ENCODE peak calls at places on chromosomes 6 and 20, in four cellular contexts. K is psoas muscle, I is A549, V is ovary. L is an unnamed sample.
A peak's percentile ranks its signal among the peaks of the same experiment; 100 is the strongest.

GRCh38 chr20:46174469-46175126 is 56.5 kb downstream of the CD40 start:
- DNase-seq in I (peak; percentile 87), V (peak; percentile 66), K (peak; percentile 76), L (peak; percentile 72)

GRCh38 chr6:164023535-164023934 is 609.0 kb downstream of the QKI start:
- DNase-seq in V (no peak), I (no peak), K (no peak), L (no peak)

GRCh38 chr20:29878281-29878741 is 1379.2 kb upstream of the DEFB115 start:
- DNase-seq in V (no peak), I (peak; percentile 55), K (no peak), L (peak; percentile 73)

GRCh38 chr6:145544031-145544430 is 191.3 kb downstream of the EPM2A start:
- DNase-seq in I (peak; percentile 1), V (no peak), K (peak; percentile 23), L (no peak)

GRCh38 chr6:106163966-106164877 is 78.1 kb downstream of the PRDM1 start:
- DNase-seq in I (no peak), K (no peak), V (no peak), L (peak; percentile 70)

GRCh38 chr20:47360207-47360488 is 3.6 kb upstream of the ZMYND8 start:
- DNase-seq in K (no peak), I (peak; percentile 43), V (peak; percentile 32), L (peak; percentile 81)

GRCh38 chr6:14734416-14735340 is 511.2 kb upstream of the JARID2 start:
- DNase-seq in I (no peak), V (no peak), K (no peak), L (no peak)

GRCh38 chr20:47298624-47299023 is 57.9 kb downstream of the ZMYND8 start:
- DNase-seq in I (no peak), K (no peak), V (no peak), L (no peak)

GRCh38 chr6:93624408-93624807 is 205.0 kb upstream of the EPHA7 start:
- DNase-seq in V (no peak), I (no peak), K (no peak), L (no peak)

GRCh38 chr6:257774-258173 is 34.5 kb upstream of the DUSP22 start:
- DNase-seq in V (no peak), I (no peak), K (no peak), L (no peak)

GRCh38 chr6:4491501-4492260 is 284.5 kb upstream of the CDYL start:
- DNase-seq in K (no peak), I (no peak), V (no peak), L (no peak)

GRCh38 chr6:15493437-15494168 is 169.2 kb downstream of the DTNBP1 start:
- DNase-seq in I (no peak), K (no peak), V (no peak), L (no peak)

GRCh38 chr6:22910370-22910769 is 341.0 kb downstream of the HDGFL1 start:
- DNase-seq in K (no peak), I (no peak), V (no peak), L (no peak)

GRCh38 chr6:22899446-22899845 is 330.1 kb downstream of the HDGFL1 start:
- DNase-seq in V (no peak), K (no peak), I (no peak), L (no peak)

GRCh38 chr6:22907085-22907484 is 337.7 kb downstream of the HDGFL1 start:
- DNase-seq in I (no peak), K (no peak), V (no peak), L (no peak)

GRCh38 chr6:22906091-22906549 is 336.8 kb downstream of the HDGFL1 start:
- DNase-seq in K (no peak), V (no peak), I (peak; percentile 4), L (no peak)

GRCh38 chr6:22904413-22904812 is 335.0 kb downstream of the HDGFL1 start:
- DNase-seq in V (no peak), I (no peak), K (no peak), L (no peak)
- TF ChIP-seq CTCF in V (no peak), I (no peak), K (no peak), L (no peak)

DNA sequence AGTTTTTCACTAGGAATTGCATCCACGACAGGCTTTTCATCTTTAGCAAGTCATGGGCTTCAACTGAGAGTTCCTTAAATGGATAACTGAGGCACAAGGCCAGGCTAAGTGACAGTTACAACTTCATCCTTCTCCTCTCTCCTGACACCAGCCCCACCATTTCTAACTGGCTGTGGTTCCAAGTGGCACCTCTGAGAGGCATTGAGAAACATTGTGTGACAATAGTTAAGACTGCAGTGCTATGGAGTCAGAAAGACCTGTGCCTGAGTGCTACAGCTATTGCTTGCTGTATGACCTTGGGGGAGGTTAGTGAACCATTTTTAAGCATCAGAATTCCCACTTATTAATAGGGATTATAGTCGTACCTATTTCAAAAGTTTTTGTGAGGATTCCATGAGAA is 26.2 kb upstream of the MLIP start:
- DNase-seq in I (no peak), K (no peak), V (no peak), L (no peak)
- H3K27ac ChIP-seq in I (no peak overlapping the region), K (peak overlapping the region; percentile 83), V (no peak overlapping the region), L (peak overlapping the region; percentile 28)

GRCh38 chr20:33843854-33844253 is 32.7 kb downstream of the CHMP4B start:
- DNase-seq in V (no peak), I (no peak), K (no peak), L (peak; percentile 27)

GRCh38 chr20:33848391-33848790 is 37.2 kb downstream of the CHMP4B start:
- DNase-seq in K (no peak), V (no peak), I (no peak), L (no peak)

GRCh38 chr20:33842346-33842745 is 31.2 kb downstream of the CHMP4B start:
- DNase-seq in I (no peak), V (no peak), K (no peak), L (peak; percentile 12)

GRCh38 chr20:33850159-33850558 is 39.0 kb downstream of the CHMP4B start:
- DNase-seq in V (no peak), I (no peak), K (no peak), L (no peak)

GRCh38 chr20:33846291-33846916 is 35.3 kb downstream of the CHMP4B start:
- DNase-seq in V (peak; percentile 37), K (no peak), I (no peak), L (peak; percentile 80)
- H3K4me1 ChIP-seq in V (peaks cover 17% of the 10 kb centered on the region), K (peaks cover 47% of the 10 kb centered on the region), I (peaks cover 4% of the 10 kb centered on the region), L (peaks cover 69% of the 10 kb centered on the region)

GRCh38 chr20:21509597-21510331 is 4.1 kb downstream of the NKX2-2 start:
- DNase-seq in I (no peak), K (no peak), V (peak; percentile 22), L (no peak)
- TF ChIP-seq CTCF in I (no peak), K (no peak), V (no peak), L (no peak)

GRCh38 chr6:155993248-155993647 is 537.6 kb upstream of the NOX3 start:
- DNase-seq in V (no peak), K (no peak), I (no peak), L (no peak)

GRCh38 chr6:155994071-155994470 is 538.4 kb upstream of the NOX3 start:
- DNase-seq in V (no peak), I (no peak), K (no peak), L (no peak)
- H3K27ac ChIP-seq in V (no peak overlapping the region), I (no peak overlapping the region), K (no peak overlapping the region), L (no peak overlapping the region)

GRCh38 chr20:32510120-32510600 is 75.0 kb downstream of the NOL4L start:
- DNase-seq in I (no peak), V (no peak), K (no peak), L (no peak)

GRCh38 chr20:32507998-32508774 is 76.9 kb downstream of the NOL4L start:
- DNase-seq in V (no peak), I (no peak), K (no peak), L (no peak)

GRCh38 chr20:32510601-32511357 is 74.4 kb downstream of the NOL4L start:
- DNase-seq in K (no peak), V (no peak), I (no peak), L (no peak)

GRCh38 chr20:32508775-32509119 is 76.4 kb downstream of the NOL4L start:
- DNase-seq in V (no peak), K (no peak), I (no peak), L (no peak)

DNA sequence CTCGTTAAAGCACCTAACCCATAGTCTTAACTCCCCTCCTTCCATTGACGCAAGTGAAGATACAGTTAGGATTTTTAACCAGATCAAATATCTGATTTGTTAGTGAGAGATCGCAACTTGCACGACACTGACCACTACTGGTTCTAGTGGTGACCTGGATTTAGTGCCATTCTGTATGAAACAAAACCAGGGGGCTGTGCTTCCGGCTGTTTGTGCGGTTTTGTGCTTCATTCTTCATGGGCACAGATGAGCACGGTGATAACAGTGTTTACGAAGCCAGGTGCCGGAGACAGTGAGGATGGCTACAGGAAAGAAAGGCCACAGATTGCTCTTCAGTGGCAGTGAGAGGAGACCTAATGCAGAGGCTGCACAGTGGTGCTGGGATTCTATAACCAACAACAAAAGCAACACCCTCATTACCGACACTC is 75.5 kb downstream of the NOL4L start:
- DNase-seq in V (no peak), K (no peak), I (no peak), L (no peak)
- H3K4me1 ChIP-seq in V (no peaks in the 10 kb centered on the region), K (no peaks in the 10 kb centered on the region), I (no peaks in the 10 kb centered on the region), L (no peaks in the 10 kb centered on the region)

GRCh38 chr6:70310063-70310694 is 7.3 kb upstream of the COL9A1 start:
- DNase-seq in I (no peak), K (no peak), V (no peak), L (no peak)
- TF ChIP-seq CTCF in I (peak; percentile 71), K (peak; percentile 61), V (no peak), L (no peak)

DNA sequence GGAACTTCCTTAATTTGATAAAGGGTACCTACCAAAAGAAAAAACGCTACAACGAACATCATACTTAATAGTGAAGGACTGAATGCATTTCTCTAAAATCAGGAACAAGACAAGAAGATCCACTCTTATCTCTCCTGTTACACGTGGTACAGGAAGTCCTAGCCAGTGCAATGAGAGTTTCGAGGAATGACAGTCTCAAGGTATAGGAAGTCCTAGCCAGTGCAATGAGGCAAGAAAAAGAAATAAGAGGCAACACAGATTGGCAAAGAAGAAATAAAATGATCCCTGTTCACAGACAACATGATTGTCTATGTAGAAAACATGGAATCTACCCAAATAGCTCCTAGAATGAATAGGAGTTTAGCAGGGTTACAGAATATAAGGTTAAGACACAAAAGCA is 167.8 kb upstream of the MLN start:
- DNase-seq in K (no peak), I (no peak), V (no peak), L (no peak)
- H3K27ac ChIP-seq in K (no peak overlapping the region), I (no peak overlapping the region), V (no peak overlapping the region), L (no peak overlapping the region)

DNA sequence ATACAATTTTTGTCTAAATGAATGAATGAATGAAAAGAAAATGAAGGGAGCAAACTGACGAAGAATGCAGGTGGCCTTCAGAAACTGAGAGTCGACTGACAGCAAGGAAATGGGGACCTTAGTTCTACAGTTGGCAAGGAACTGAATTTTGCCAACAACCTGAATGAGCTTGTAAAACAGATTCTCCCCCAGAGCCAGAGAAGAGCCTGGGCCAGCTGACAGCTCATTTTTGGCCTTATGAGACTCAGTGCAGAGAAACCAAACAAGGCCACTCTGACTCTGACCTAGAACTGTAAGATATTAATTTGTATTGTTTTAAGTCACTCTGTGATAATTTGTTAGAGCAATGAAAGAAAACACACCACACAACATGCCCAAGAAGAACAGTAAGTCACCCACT is 21.8 kb downstream of the MAN1A1 start:
- DNase-seq in V (no peak), K (no peak), I (no peak), L (no peak)
- H3K4me1 ChIP-seq in V (no peaks in the 10 kb centered on the region), K (no peaks in the 10 kb centered on the region), I (no peaks in the 10 kb centered on the region), L (peaks cover 24% of the 10 kb centered on the region)

L was measured in sigmoid colon.